ENCODE peak calls at places on chromosomes 5 and 9, in five cellular contexts. H is memory B cell; I is stimulated activated CD4-positive, alpha-beta T cell treated with anti-CD3 and anti-CD28 coated beads, TNF-alpha, amount 100 ng/mL, for 48 hours; P is ELR; V is GM18507. Q is an unnamed sample.

GRCh38 chr9:19232117-19232829 is 1.8 kb downstream of the DENND4C start:
- DNase-seq in H (no peak), V (no peak), P (peak; percentile 21), I (no peak), Q (no peak)

GRCh38 chr9:79952401-79952800 is 380.6 kb downstream of the TLE4 start:
- DNase-seq in I (no peak), H (no peak), P (peak; percentile 4), V (no peak), Q (no peak)

GRCh38 chr9:801399-802071 is 40.0 kb upstream of the DMRT1 start:
- DNase-seq in P (peak; percentile 84), I (no peak), H (no peak), V (no peak), Q (no peak)

GRCh38 chr5:132072508-132072907 is 1.1 kb upstream of the CSF2 start:
- DNase-seq in V (no peak), I (no peak), P (no peak), H (no peak), Q (no peak)

GRCh38 chr5:81768960-81769452 is 18.1 kb upstream of the SSBP2 start:
- DNase-seq in P (peak; percentile 88), I (no peak), H (no peak), V (no peak), Q (no peak)

GRCh38 chr5:71861682-71862457 is 142.8 kb downstream of the CARTPT start:
- DNase-seq in P (no peak), H (no peak), I (no peak), V (no peak), Q (no peak)

GRCh38 chr5:130077007-130077406 is 172.7 kb downstream of the CHSY3 start:
- DNase-seq in P (no peak), H (no peak), I (no peak), V (no peak), Q (no peak)

GRCh38 chr9:135774794-135775525 is 73.0 kb downstream of the KCNT1 start:
- DNase-seq in V (no peak), I (no peak), P (no peak), H (no peak), Q (no peak)

GRCh38 chr9:70601000-70601929 is 186.8 kb upstream of the KLF9 start:
- DNase-seq in P (peak; percentile 92), H (no peak), V (no peak), I (no peak), Q (no peak)

GRCh38 chr5:93585054-93585751 is 2.2 kb downstream of the NR2F1 start:
- DNase-seq in I (no peak), V (no peak), P (peak; percentile 61), H (no peak), Q (no peak)

GRCh38 chr9:111158375-111158774 is 120.1 kb upstream of the LPAR1 start:
- DNase-seq in V (no peak), H (no peak), I (no peak), P (no peak), Q (no peak)

GRCh38 chr5:65482727-65483473 is 1.2 kb upstream of the ADAMTS6 start:
- DNase-seq in P (peak; percentile 73), H (no peak), V (no peak), I (no peak), Q (no peak)

GRCh38 chr5:141855265-141856029 is 22.8 kb downstream of the PCDH1 start:
- DNase-seq in P (no peak), I (no peak), V (no peak), H (no peak), Q (no peak)

GRCh38 chr9:99134893-99135341 is 30.0 kb downstream of the TGFBR1 start:
- DNase-seq in V (no peak), P (peak; percentile 70), I (no peak), H (no peak), Q (peak; percentile 16)

GRCh38 chr5:36090033-36090432 is 23.4 kb upstream of the UGT3A2 start:
- DNase-seq in H (no peak), V (no peak), P (peak; percentile 51), I (no peak), Q (no peak)

GRCh38 chr5:117182104-117182503 is 607.5 kb upstream of the SEMA6A start:
- DNase-seq in V (no peak), I (no peak), P (no peak), H (no peak), Q (no peak)

GRCh38 chr5:45252991-45253390 is 443.2 kb downstream of the HCN1 start:
- DNase-seq in I (no peak), H (no peak), V (no peak), P (no peak), Q (no peak)

GRCh38 chr9:70142101-70142500 is 98.5 kb downstream of the MAMDC2 start:
- DNase-seq in P (no peak), H (no peak), V (no peak), I (no peak), Q (no peak)

GRCh38 chr5:125129151-125129806 is 382.8 kb upstream of the ZNF608 start:
- DNase-seq in P (peak; percentile 64), V (no peak), I (no peak), H (no peak), Q (no peak)

Q was measured in GM12864.